ENCODE peak calls at places on chromosomes 1 and 21, in six cellular contexts. One of them, this sample, is unnamed.

GRCh38 chr1:47755368-47755990 is 241.7 kb downstream of the TRABD2B start:
- DNase-seq in epithelial cell of esophagus: peak
- DNase-seq in NCI-H1092 treated with DMSO at 0.1 percent for 48 hours: no peak
- DNase-seq in mesothelial cell of epicardium: no peak
- DNase-seq in brain microvascular endothelial cell: no peak
- DNase-seq in activated T-cell treated with anti-CD3 and anti-CD28 coated beads for 1 hour: peak
- DNase-seq in this sample: peak

GRCh38 chr1:34795916-34796315 is 3.1 kb downstream of the GJA4 start:
- DNase-seq in epithelial cell of esophagus: no peak
- DNase-seq in NCI-H1092 treated with DMSO at 0.1 percent for 48 hours: no peak
- DNase-seq in mesothelial cell of epicardium: no peak
- DNase-seq in brain microvascular endothelial cell: no peak
- DNase-seq in activated T-cell treated with anti-CD3 and anti-CD28 coated beads for 1 hour: no peak
- DNase-seq in this sample: no peak

GRCh38 chr1:198168180-198168579 is 11.4 kb downstream of the NEK7 start:
- DNase-seq in epithelial cell of esophagus: peak
- DNase-seq in NCI-H1092 treated with DMSO at 0.1 percent for 48 hours: no peak
- DNase-seq in mesothelial cell of epicardium: no peak
- DNase-seq in brain microvascular endothelial cell: peak
- DNase-seq in activated T-cell treated with anti-CD3 and anti-CD28 coated beads for 1 hour: no peak
- DNase-seq in this sample: no peak

GRCh38 chr1:221396526-221396925 is 345.4 kb downstream of the DUSP10 start:
- DNase-seq in epithelial cell of esophagus: no peak
- DNase-seq in NCI-H1092 treated with DMSO at 0.1 percent for 48 hours: no peak
- DNase-seq in mesothelial cell of epicardium: no peak
- DNase-seq in brain microvascular endothelial cell: no peak
- DNase-seq in activated T-cell treated with anti-CD3 and anti-CD28 coated beads for 1 hour: no peak
- DNase-seq in this sample: no peak

GRCh38 chr1:90000934-90001676 is 6.2 kb downstream of the ZNF326 start:
- DNase-seq in epithelial cell of esophagus: no peak
- DNase-seq in NCI-H1092 treated with DMSO at 0.1 percent for 48 hours: no peak
- DNase-seq in mesothelial cell of epicardium: no peak
- DNase-seq in brain microvascular endothelial cell: no peak
- DNase-seq in activated T-cell treated with anti-CD3 and anti-CD28 coated beads for 1 hour: no peak
- DNase-seq in this sample: no peak

GRCh38 chr21:43951911-43952703 is 60.0 kb upstream of the TRAPPC10 start:
- DNase-seq in epithelial cell of esophagus: no peak
- DNase-seq in NCI-H1092 treated with DMSO at 0.1 percent for 48 hours: no peak
- DNase-seq in mesothelial cell of epicardium: no peak
- DNase-seq in brain microvascular endothelial cell: no peak
- DNase-seq in activated T-cell treated with anti-CD3 and anti-CD28 coated beads for 1 hour: no peak
- DNase-seq in this sample: no peak

GRCh38 chr1:164648211-164649080 is 89.5 kb downstream of the PBX1 start:
- DNase-seq in epithelial cell of esophagus: peak
- DNase-seq in NCI-H1092 treated with DMSO at 0.1 percent for 48 hours: no peak
- DNase-seq in mesothelial cell of epicardium: no peak
- DNase-seq in brain microvascular endothelial cell: no peak
- DNase-seq in activated T-cell treated with anti-CD3 and anti-CD28 coated beads for 1 hour: no peak
- DNase-seq in this sample: no peak

GRCh38 chr21:38958940-38959685 is 153.4 kb downstream of the ETS2 start:
- DNase-seq in epithelial cell of esophagus: peak
- DNase-seq in NCI-H1092 treated with DMSO at 0.1 percent for 48 hours: peak
- DNase-seq in mesothelial cell of epicardium: no peak
- DNase-seq in brain microvascular endothelial cell: peak
- DNase-seq in activated T-cell treated with anti-CD3 and anti-CD28 coated beads for 1 hour: no peak
- DNase-seq in this sample: no peak

GRCh38 chr1:111789666-111790316 is 34.1 kb downstream of the DDX20 start:
- DNase-seq in epithelial cell of esophagus: peak
- DNase-seq in NCI-H1092 treated with DMSO at 0.1 percent for 48 hours: no peak
- DNase-seq in mesothelial cell of epicardium: no peak
- DNase-seq in brain microvascular endothelial cell: no peak
- DNase-seq in activated T-cell treated with anti-CD3 and anti-CD28 coated beads for 1 hour: no peak
- DNase-seq in this sample: no peak

GRCh38 chr1:16053781-16054502 is 10.4 kb downstream of the CLCNKB start:
- DNase-seq in epithelial cell of esophagus: no peak
- DNase-seq in NCI-H1092 treated with DMSO at 0.1 percent for 48 hours: no peak
- DNase-seq in mesothelial cell of epicardium: no peak
- DNase-seq in brain microvascular endothelial cell: no peak
- DNase-seq in activated T-cell treated with anti-CD3 and anti-CD28 coated beads for 1 hour: no peak
- DNase-seq in this sample: no peak

GRCh38 chr1:161037661-161038522 is 872 bp downstream of the TSTD1 start:
- DNase-seq in epithelial cell of esophagus: peak
- DNase-seq in NCI-H1092 treated with DMSO at 0.1 percent for 48 hours: no peak
- DNase-seq in mesothelial cell of epicardium: no peak
- DNase-seq in brain microvascular endothelial cell: no peak
- DNase-seq in activated T-cell treated with anti-CD3 and anti-CD28 coated beads for 1 hour: no peak
- DNase-seq in this sample: no peak

GRCh38 chr1:98388431-98388830 is 273.1 kb upstream of the SNX7 start:
- DNase-seq in epithelial cell of esophagus: peak
- DNase-seq in NCI-H1092 treated with DMSO at 0.1 percent for 48 hours: no peak
- DNase-seq in mesothelial cell of epicardium: no peak
- DNase-seq in brain microvascular endothelial cell: peak
- DNase-seq in activated T-cell treated with anti-CD3 and anti-CD28 coated beads for 1 hour: no peak
- DNase-seq in this sample: no peak

GRCh38 chr1:165843304-165843703 is 15.9 kb downstream of the UCK2 start:
- DNase-seq in epithelial cell of esophagus: peak
- DNase-seq in NCI-H1092 treated with DMSO at 0.1 percent for 48 hours: no peak
- DNase-seq in mesothelial cell of epicardium: no peak
- DNase-seq in brain microvascular endothelial cell: peak
- DNase-seq in activated T-cell treated with anti-CD3 and anti-CD28 coated beads for 1 hour: no peak
- DNase-seq in this sample: no peak

GRCh38 chr1:216670118-216670870 is 52.9 kb downstream of the ESRRG start:
- DNase-seq in epithelial cell of esophagus: peak
- DNase-seq in NCI-H1092 treated with DMSO at 0.1 percent for 48 hours: no peak
- DNase-seq in mesothelial cell of epicardium: no peak
- DNase-seq in brain microvascular endothelial cell: no peak
- DNase-seq in activated T-cell treated with anti-CD3 and anti-CD28 coated beads for 1 hour: no peak
- DNase-seq in this sample: no peak

GRCh38 chr1:172600615-172601014 is 58.3 kb upstream of the FASLG start:
- DNase-seq in epithelial cell of esophagus: no peak
- DNase-seq in NCI-H1092 treated with DMSO at 0.1 percent for 48 hours: no peak
- DNase-seq in mesothelial cell of epicardium: no peak
- DNase-seq in brain microvascular endothelial cell: no peak
- DNase-seq in activated T-cell treated with anti-CD3 and anti-CD28 coated beads for 1 hour: no peak
- DNase-seq in this sample: no peak

GRCh38 chr1:116889417-116889816 is 20.3 kb upstream of the PTGFRN start:
- DNase-seq in epithelial cell of esophagus: no peak
- DNase-seq in NCI-H1092 treated with DMSO at 0.1 percent for 48 hours: no peak
- DNase-seq in mesothelial cell of epicardium: no peak
- DNase-seq in brain microvascular endothelial cell: no peak
- DNase-seq in activated T-cell treated with anti-CD3 and anti-CD28 coated beads for 1 hour: no peak
- DNase-seq in this sample: no peak

GRCh38 chr1:53075761-53076163 is 13.7 kb downstream of the PODN start:
- DNase-seq in epithelial cell of esophagus: no peak
- DNase-seq in NCI-H1092 treated with DMSO at 0.1 percent for 48 hours: no peak
- DNase-seq in mesothelial cell of epicardium: peak
- DNase-seq in brain microvascular endothelial cell: no peak
- DNase-seq in activated T-cell treated with anti-CD3 and anti-CD28 coated beads for 1 hour: no peak
- DNase-seq in this sample: no peak

GRCh38 chr1:22774483-22775182 is 64.0 kb downstream of the EPHB2 start:
- DNase-seq in epithelial cell of esophagus: no peak
- DNase-seq in NCI-H1092 treated with DMSO at 0.1 percent for 48 hours: no peak
- DNase-seq in mesothelial cell of epicardium: no peak
- DNase-seq in brain microvascular endothelial cell: no peak
- DNase-seq in activated T-cell treated with anti-CD3 and anti-CD28 coated beads for 1 hour: no peak
- DNase-seq in this sample: no peak

GRCh38 chr1:178098262-178098661 is 4.4 kb downstream of the RASAL2 start:
- DNase-seq in epithelial cell of esophagus: no peak
- DNase-seq in NCI-H1092 treated with DMSO at 0.1 percent for 48 hours: no peak
- DNase-seq in mesothelial cell of epicardium: no peak
- DNase-seq in brain microvascular endothelial cell: peak
- DNase-seq in activated T-cell treated with anti-CD3 and anti-CD28 coated beads for 1 hour: no peak
- DNase-seq in this sample: no peak

GRCh38 chr1:153962088-153963029 is 978 bp downstream of the SLC39A1 start:
- DNase-seq in epithelial cell of esophagus: peak
- DNase-seq in NCI-H1092 treated with DMSO at 0.1 percent for 48 hours: no peak
- DNase-seq in mesothelial cell of epicardium: no peak
- DNase-seq in brain microvascular endothelial cell: no peak
- DNase-seq in activated T-cell treated with anti-CD3 and anti-CD28 coated beads for 1 hour: no peak
- DNase-seq in this sample: no peak

GRCh38 chr1:25809283-25809926 is 9.4 kb downstream of the SELENON start:
- DNase-seq in epithelial cell of esophagus: peak
- DNase-seq in NCI-H1092 treated with DMSO at 0.1 percent for 48 hours: no peak
- DNase-seq in mesothelial cell of epicardium: no peak
- DNase-seq in brain microvascular endothelial cell: no peak
- DNase-seq in activated T-cell treated with anti-CD3 and anti-CD28 coated beads for 1 hour: no peak
- DNase-seq in this sample: no peak

GRCh38 chr1:50023292-50024159 is at the start of gene AGBL4:
- DNase-seq in epithelial cell of esophagus: peak
- DNase-seq in NCI-H1092 treated with DMSO at 0.1 percent for 48 hours: peak
- DNase-seq in mesothelial cell of epicardium: no peak
- DNase-seq in brain microvascular endothelial cell: no peak
- DNase-seq in activated T-cell treated with anti-CD3 and anti-CD28 coated beads for 1 hour: no peak
- DNase-seq in this sample: no peak

GRCh38 chr1:160342520-160342919 is 530 bp downstream of the COPA start:
- DNase-seq in epithelial cell of esophagus: no peak
- DNase-seq in NCI-H1092 treated with DMSO at 0.1 percent for 48 hours: no peak
- DNase-seq in mesothelial cell of epicardium: no peak
- DNase-seq in brain microvascular endothelial cell: no peak
- DNase-seq in activated T-cell treated with anti-CD3 and anti-CD28 coated beads for 1 hour: no peak
- DNase-seq in this sample: no peak

GRCh38 chr1:173444757-173445156 is 32.4 kb upstream of the PRDX6 start:
- DNase-seq in epithelial cell of esophagus: peak
- DNase-seq in NCI-H1092 treated with DMSO at 0.1 percent for 48 hours: no peak
- DNase-seq in mesothelial cell of epicardium: no peak
- DNase-seq in brain microvascular endothelial cell: no peak
- DNase-seq in activated T-cell treated with anti-CD3 and anti-CD28 coated beads for 1 hour: no peak
- DNase-seq in this sample: no peak

GRCh38 chr1:57423135-57424131 is at the start of gene DAB1:
- DNase-seq in epithelial cell of esophagus: peak
- DNase-seq in NCI-H1092 treated with DMSO at 0.1 percent for 48 hours: no peak
- DNase-seq in mesothelial cell of epicardium: no peak
- DNase-seq in brain microvascular endothelial cell: no peak
- DNase-seq in activated T-cell treated with anti-CD3 and anti-CD28 coated beads for 1 hour: no peak
- DNase-seq in this sample: no peak

GRCh38 chr1:211382182-211382713 is 55.6 kb downstream of the TRAF5 start:
- DNase-seq in epithelial cell of esophagus: no peak
- DNase-seq in NCI-H1092 treated with DMSO at 0.1 percent for 48 hours: peak
- DNase-seq in mesothelial cell of epicardium: no peak
- DNase-seq in brain microvascular endothelial cell: no peak
- DNase-seq in activated T-cell treated with anti-CD3 and anti-CD28 coated beads for 1 hour: no peak
- DNase-seq in this sample: no peak

This sample was measured in effector CD8-positive, alpha-beta T cell.